ENCODE peak calls at places on chromosomes 1 and 21, in eight cellular contexts. O, K, H, W, L, T, M and R are unnamed samples.

GRCh38 chr1:3924871-3925655 is 25.0 kb upstream of the C1orf174 start:
- DNase-seq in M (no peak), T (no peak), H (no peak), K (peak; percentile 91), O (no peak), W (no peak), L (no peak), R (no peak)

GRCh38 chr1:166900987-166901386 is 24.9 kb upstream of the TADA1 start:
- DNase-seq in W (no peak), T (no peak), K (no peak), M (peak; percentile 77), L (no peak), O (no peak), H (no peak), R (no peak)

GRCh38 chr21:35467536-35467935 is 418.4 kb upstream of the RUNX1 start:
- DNase-seq in W (no peak), H (no peak), M (no peak), O (no peak), T (no peak), L (no peak), K (no peak), R (no peak)

GRCh38 chr1:179786815-179787736 is 44.0 kb downstream of the FAM163A start:
- DNase-seq in L (no peak), O (no peak), M (no peak), T (peak; percentile 93), W (no peak), H (no peak), K (peak; percentile 55), R (peak; percentile 84)

GRCh38 chr1:57824535-57824934 is 400.7 kb upstream of the DAB1 start:
- DNase-seq in T (no peak), K (peak; percentile 55), H (no peak), L (no peak), W (no peak), M (no peak), O (no peak), R (peak; percentile 23)

GRCh38 chr1:223720987-223721591 is 8.8 kb downstream of the CAPN2 start:
- DNase-seq in O (peak; percentile 80), L (no peak), H (no peak), T (no peak), W (no peak), K (no peak), M (no peak), R (no peak)

GRCh38 chr1:7856345-7856744 is 3.5 kb upstream of the UTS2 start:
- DNase-seq in T (no peak), K (no peak), W (no peak), L (no peak), O (peak; percentile 3), M (peak; percentile 19), H (no peak), R (no peak)

GRCh38 chr1:180268556-180269044 is 38.5 kb downstream of the LHX4 start:
- DNase-seq in K (no peak), H (no peak), W (no peak), T (no peak), L (no peak), M (no peak), O (no peak), R (no peak)

GRCh38 chr1:119679223-119679622 is 31.2 kb upstream of the ZNF697 start:
- DNase-seq in H (no peak), L (no peak), W (no peak), O (no peak), K (no peak), T (no peak), M (peak; percentile 62), R (no peak)

GRCh38 chr1:45793942-45794604 is 9.3 kb upstream of the MAST2 start:
- DNase-seq in T (peak; percentile 68), O (no peak), K (no peak), H (no peak), L (no peak), W (no peak), M (no peak), R (no peak)

GRCh38 chr1:219176168-219176567 is 2.5 kb downstream of the LYPLAL1 start:
- DNase-seq in T (no peak), L (no peak), M (no peak), K (no peak), H (no peak), O (no peak), W (no peak), R (no peak)

GRCh38 chr1:28144203-28145135 is 32.0 kb downstream of the PTAFR start:
- DNase-seq in O (peak; percentile 54), W (peak; percentile 42), L (no peak), T (no peak), M (peak; percentile 42), K (no peak), H (no peak), R (no peak)

GRCh38 chr1:212721388-212722247 is 22.0 kb upstream of the BATF3 start:
- DNase-seq in W (no peak), L (no peak), M (peak; percentile 11), H (no peak), K (no peak), O (peak; percentile 66), T (no peak), R (no peak)

GRCh38 chr1:38609166-38609880 is 250.2 kb downstream of the RRAGC start:
- DNase-seq in W (no peak), M (no peak), H (no peak), O (no peak), L (no peak), K (no peak), T (no peak), R (no peak)

GRCh38 chr21:44658511-44658910 is 779 bp downstream of the KRTAP12-3 start:
- DNase-seq in L (no peak), O (no peak), K (no peak), T (no peak), M (no peak), H (no peak), W (no peak), R (no peak)

GRCh38 chr1:177858222-177858894 is 111.5 kb downstream of the SEC16B start:
- DNase-seq in W (no peak), K (peak; percentile 84), O (peak; percentile 24), L (no peak), M (peak; percentile 10), T (peak; percentile 97), H (no peak), R (peak; percentile 24)

GRCh38 chr1:63537940-63538339 is 14.6 kb downstream of the EFCAB7 start:
- DNase-seq in T (no peak), O (peak; percentile 45), W (no peak), M (no peak), H (no peak), K (no peak), L (no peak), R (no peak)

GRCh38 chr1:9717193-9718005 is 65.9 kb downstream of the PIK3CD start:
- DNase-seq in O (no peak), K (no peak), H (no peak), T (peak; percentile 15), M (peak; percentile 86), W (peak; percentile 46), L (no peak), R (no peak)

GRCh38 chr1:220681220-220681847 is 8.8 kb upstream of the C1orf115 start:
- DNase-seq in O (no peak), H (no peak), M (no peak), L (no peak), T (no peak), W (peak; percentile 22), K (no peak), R (no peak)

GRCh38 chr1:32250893-32251716 is at the start of gene LCK:
- DNase-seq in M (no peak), L (no peak), T (no peak), W (no peak), H (no peak), O (no peak), K (no peak), R (no peak)

GRCh38 chr1:33640114-33640660 is 167.7 kb downstream of the ZSCAN20 start:
- DNase-seq in T (peak; percentile 31), H (no peak), W (peak; percentile 66), M (no peak), L (no peak), K (peak; percentile 17), O (peak; percentile 10), R (no peak)

GRCh38 chr1:21324368-21325137 is 34.3 kb upstream of the ECE1 start:
- DNase-seq in O (peak; percentile 90), L (no peak), H (no peak), M (peak; percentile 93), K (no peak), W (peak; percentile 80), T (no peak), R (no peak)

GRCh38 chr1:91706140-91706957 is 179.6 kb downstream of the TGFBR3 start:
- DNase-seq in T (no peak), M (peak; percentile 26), W (no peak), L (no peak), K (no peak), H (no peak), O (no peak), R (no peak)

GRCh38 chr21:15706686-15707085 is 23.1 kb upstream of the USP25 start:
- DNase-seq in K (no peak), W (no peak), T (no peak), L (no peak), M (peak; percentile 84), H (no peak), O (peak; percentile 99), R (no peak)

GRCh38 chr1:151621351-151621750 is 9.5 kb downstream of the SNX27 start:
- DNase-seq in W (no peak), K (no peak), T (no peak), M (no peak), L (no peak), H (no peak), O (no peak), R (no peak)